ENCODE peak calls at places on chromosome 20, in nine cellular contexts. S is psoas muscle, U is endothelial cell, J is AG04450, N is ascending aorta, F is osteocyte, V is AG09319, O is BE2C, G is IMR-90. A is an unnamed sample.

GRCh38 chr20:53883098-53883762 is 187.2 kb downstream of the BCAS1 start:
- DNase-seq in U (no peak), S (no peak), J (no peak), N (no peak), G (peak; percentile 86), V (no peak), F (no peak), O (no peak), A (peak; percentile 68)

GRCh38 chr20:36097751-36098151 is 56.8 kb upstream of the EPB41L1 start:
- DNase-seq in N (no peak), U (no peak), G (no peak), F (no peak), V (no peak), O (no peak), J (no peak), S (no peak), A (no peak)

GRCh38 chr20:26209171-26209941 is 512.7 kb upstream of the ZNF337 start:
- DNase-seq in J (no peak), O (no peak), U (peak; percentile 22), G (peak; percentile 11), N (no peak), F (peak; percentile 84), S (peak; percentile 7), V (peak; percentile 18), A (no peak)

GRCh38 chr20:15179426-15180190 is 842.2 kb upstream of the FLRT3 start:
- DNase-seq in V (no peak), G (no peak), O (no peak), F (no peak), J (no peak), S (no peak), N (no peak), U (no peak), A (no peak)

GRCh38 chr20:1815502-1816085 is 79.6 kb upstream of the SIRPA start:
- DNase-seq in F (peak; percentile 25), U (no peak), J (no peak), S (no peak), O (no peak), V (no peak), N (no peak), G (no peak), A (no peak)

GRCh38 chr20:32333988-32334885 is 23.9 kb upstream of the ASXL1 start:
- DNase-seq in V (no peak), G (no peak), U (no peak), N (no peak), J (no peak), F (no peak), S (peak; percentile 35), O (no peak), A (no peak)

GRCh38 chr20:12882832-12883506 is 125.8 kb upstream of the SPTLC3 start:
- DNase-seq in V (no peak), F (no peak), G (peak; percentile 45), S (no peak), U (no peak), N (no peak), J (peak; percentile 7), O (no peak), A (no peak)

GRCh38 chr20:50354690-50355592 is 155.2 kb upstream of the PTPN1 start:
- DNase-seq in G (no peak), J (no peak), V (no peak), U (no peak), O (no peak), S (no peak), N (no peak), F (no peak), A (no peak)

GRCh38 chr20:37901667-37902503 is 1.0 kb upstream of the VSTM2L start:
- DNase-seq in S (no peak), V (peak; percentile 31), N (no peak), U (peak; percentile 38), J (peak; percentile 3), G (peak; percentile 60), F (no peak), O (peak; percentile 64), A (peak; percentile 30)

GRCh38 chr20:63752411-63753101 is 13.0 kb downstream of the SLC2A4RG start:
- DNase-seq in G (no peak), U (no peak), J (no peak), N (no peak), V (no peak), F (no peak), S (no peak), O (no peak), A (no peak)
- TF ChIP-seq CTCF in G (no peak), U (no peak), J (no peak), N (no peak), V (no peak), F (no peak), S (no peak), O (no peak), A (no peak)

GRCh38 chr20:57062241-57062640 is 204.2 kb downstream of the BMP7 start:
- DNase-seq in S (no peak), O (no peak), N (no peak), F (no peak), J (no peak), G (no peak), V (no peak), U (no peak), A (no peak)

GRCh38 chr20:57059055-57059617 is 207.3 kb downstream of the BMP7 start:
- DNase-seq in V (no peak), F (no peak), O (no peak), J (no peak), U (no peak), S (no peak), N (no peak), G (no peak), A (no peak)

GRCh38 chr20:57062696-57063270 is 203.7 kb downstream of the BMP7 start:
- DNase-seq in O (no peak), U (no peak), N (no peak), F (no peak), G (no peak), J (no peak), S (no peak), V (no peak), A (no peak)

GRCh38 chr20:57060407-57061057 is 205.9 kb downstream of the BMP7 start:
- DNase-seq in U (no peak), O (no peak), V (no peak), S (no peak), F (no peak), J (no peak), G (no peak), N (no peak), A (no peak)

DNA sequence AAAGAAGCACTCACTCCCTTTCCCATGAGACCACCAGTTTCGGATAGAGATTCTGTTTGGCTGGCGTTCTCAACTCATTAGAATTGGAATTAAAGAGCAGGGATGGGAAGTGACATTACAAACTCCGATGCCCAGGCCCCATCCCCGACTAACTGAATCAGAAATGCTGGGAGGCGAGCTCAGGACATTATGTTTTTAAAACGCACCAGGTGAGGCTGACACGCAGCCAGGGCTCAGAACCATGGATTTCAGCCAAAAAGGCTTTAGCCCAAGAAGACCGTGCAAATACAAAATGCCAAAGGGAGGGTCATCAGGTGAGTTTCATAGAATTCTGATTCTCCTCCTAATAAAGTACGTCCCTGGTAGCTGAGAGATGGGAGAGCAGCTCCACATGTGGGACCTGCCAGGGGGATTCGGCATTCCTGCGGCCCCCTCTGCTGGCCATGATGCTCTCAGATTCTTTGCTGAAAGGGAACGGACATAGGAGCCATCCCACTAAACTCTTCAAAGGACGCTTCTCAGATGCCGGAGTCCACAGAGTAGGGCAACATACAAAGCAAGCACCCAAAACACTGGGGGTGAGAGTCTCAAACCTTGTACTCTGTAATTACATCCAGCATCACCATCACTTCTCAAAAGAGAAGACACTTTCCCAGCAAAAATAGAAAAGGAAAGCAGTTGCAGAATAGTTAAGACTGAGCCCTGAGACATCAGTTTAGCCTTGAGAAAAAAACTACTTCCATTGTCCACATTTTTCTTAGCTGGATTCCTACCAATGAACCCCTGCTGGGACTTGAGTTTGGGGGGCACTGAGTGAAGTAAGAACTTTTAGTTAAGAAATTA is 205.2 kb downstream of the BMP7 start:
- DNase-seq in V (no peak), N (no peak), U (peak; percentile 74), S (no peak), G (no peak), F (no peak), O (peak; percentile 51), J (no peak), A (no peak)
- TF ChIP-seq CTCF in V (peak; percentile 51), N (no peak), U (peak; percentile 36), S (no peak), G (peak; percentile 18), F (peak; percentile 89), O (peak; percentile 60), J (peak; percentile 31), A (peak; percentile 58)

GRCh38 chr20:61161649-61162210 is 90.3 kb upstream of the CDH4 start:
- DNase-seq in S (no peak), U (no peak), J (no peak), V (no peak), F (no peak), N (no peak), G (no peak), O (no peak), A (peak; percentile 18)
- TF ChIP-seq CTCF in S (no peak), U (no peak), J (peak; percentile 38), V (no peak), F (no peak), N (no peak), G (peak; percentile 32), O (no peak), A (peak; percentile 56)

GRCh38 chr20:3997446-3997845 is 17.9 kb downstream of the RNF24 start:
- DNase-seq in J (no peak), G (no peak), V (no peak), O (no peak), F (no peak), N (no peak), U (no peak), S (no peak), A (no peak)

GRCh38 chr20:3993109-3993508 is 22.2 kb downstream of the RNF24 start:
- DNase-seq in G (no peak), S (no peak), F (no peak), U (no peak), V (no peak), N (no peak), J (no peak), O (no peak), A (no peak)

GRCh38 chr20:3995749-3996305 is 19.5 kb downstream of the RNF24 start:
- DNase-seq in J (no peak), V (no peak), G (no peak), U (no peak), F (no peak), N (no peak), S (no peak), O (no peak), A (no peak)

GRCh38 chr20:3994125-3994524 is 21.2 kb downstream of the RNF24 start:
- DNase-seq in J (no peak), S (no peak), N (no peak), O (no peak), G (no peak), V (no peak), F (no peak), U (no peak), A (no peak)

DNA sequence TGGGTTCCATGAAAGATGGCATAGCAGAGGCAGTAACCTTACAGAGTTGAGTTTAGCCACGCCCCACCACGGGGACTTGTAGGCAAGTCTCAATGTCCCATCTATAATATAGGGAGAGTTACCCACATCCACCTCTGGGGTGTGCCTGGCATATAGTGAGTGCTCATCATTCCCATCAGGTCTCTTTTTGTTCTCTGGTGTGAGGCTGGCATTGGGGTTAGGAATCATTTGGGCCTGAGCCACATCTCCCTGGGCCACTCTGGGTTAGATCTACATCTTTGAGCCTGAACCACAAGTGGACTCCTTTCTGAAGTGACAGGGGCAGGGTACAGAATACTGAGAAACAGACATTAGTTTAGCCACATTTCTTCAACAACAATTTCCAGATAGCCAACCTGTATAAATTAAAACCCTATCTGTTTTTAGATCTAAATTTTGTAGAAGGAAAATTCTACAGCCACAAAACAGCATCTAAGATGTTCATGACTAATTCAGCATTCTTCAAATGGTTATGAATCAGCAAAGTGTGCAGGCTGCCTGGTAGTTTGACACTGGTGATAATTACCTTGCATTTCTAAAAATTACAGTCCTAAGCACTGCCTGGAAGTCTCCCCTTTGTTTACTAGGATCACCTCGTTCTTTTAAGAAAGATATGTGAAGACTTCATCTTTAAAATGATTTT is 20.1 kb downstream of the RNF24 start:
- DNase-seq in O (no peak), S (no peak), U (no peak), N (no peak), F (no peak), G (peak; percentile 44), V (no peak), J (no peak), A (peak; percentile 55)
- TF ChIP-seq CTCF in O (no peak), S (no peak), U (no peak), N (no peak), F (no peak), G (no peak), V (no peak), J (no peak), A (no peak)

A was measured in HFFc6.